ENCODE peak calls at places on chromosomes 16 and 17, in eight cellular contexts. One of them, this sample, is unnamed.
A peak's percentile ranks its signal among the peaks of the same experiment; 100 is the strongest.

GRCh38 chr17:36485805-36486203 is 677 bp upstream of the ZNHIT3 start:
- DNase-seq in dermis microvascular lymphatic vessel endothelial cell: no peak
- DNase-seq in kidney epithelial cell: no peak
- DNase-seq in stimulated activated CD8-positive, alpha-beta memory T cell treated with anti-CD3 and anti-CD28 coated beads, Interleukin-2, amount 100 ng/mL, for 48 hours: no peak
- DNase-seq in ovary: no peak
- DNase-seq in mesendoderm: peak; percentile 47
- DNase-seq in posterior cingulate gyrus: no peak
- DNase-seq in renal cortical epithelial cell: no peak
- DNase-seq in this sample: no peak

GRCh38 chr17:60678118-60678444 is 430 bp downstream of the BCAS3 start:
- DNase-seq in ovary: no peak
- DNase-seq in stimulated activated CD8-positive, alpha-beta memory T cell treated with anti-CD3 and anti-CD28 coated beads, Interleukin-2, amount 100 ng/mL, for 48 hours: no peak
- DNase-seq in mesendoderm: no peak
- DNase-seq in posterior cingulate gyrus: no peak
- DNase-seq in kidney epithelial cell: no peak
- DNase-seq in renal cortical epithelial cell: no peak
- DNase-seq in dermis microvascular lymphatic vessel endothelial cell: no peak
- DNase-seq in this sample: no peak

GRCh38 chr17:53823341-53824050 is 769 bp downstream of the KIF2B start:
- DNase-seq in kidney epithelial cell: no peak
- DNase-seq in renal cortical epithelial cell: no peak
- DNase-seq in posterior cingulate gyrus: no peak
- DNase-seq in stimulated activated CD8-positive, alpha-beta memory T cell treated with anti-CD3 and anti-CD28 coated beads, Interleukin-2, amount 100 ng/mL, for 48 hours: no peak
- DNase-seq in ovary: no peak
- DNase-seq in dermis microvascular lymphatic vessel endothelial cell: no peak
- DNase-seq in mesendoderm: no peak
- DNase-seq in this sample: no peak

GRCh38 chr16:24309222-24309905 is 53.2 kb downstream of the CACNG3 start:
- DNase-seq in kidney epithelial cell: no peak
- DNase-seq in renal cortical epithelial cell: peak; percentile 25
- DNase-seq in posterior cingulate gyrus: no peak
- DNase-seq in mesendoderm: no peak
- DNase-seq in stimulated activated CD8-positive, alpha-beta memory T cell treated with anti-CD3 and anti-CD28 coated beads, Interleukin-2, amount 100 ng/mL, for 48 hours: peak; percentile 55
- DNase-seq in dermis microvascular lymphatic vessel endothelial cell: peak; percentile 66
- DNase-seq in ovary: no peak
- DNase-seq in this sample: no peak

GRCh38 chr16:397135-397661 is at the start of gene NME4:
- DNase-seq in posterior cingulate gyrus: no peak
- DNase-seq in mesendoderm: peak; percentile 80
- DNase-seq in dermis microvascular lymphatic vessel endothelial cell: peak; percentile 56
- DNase-seq in renal cortical epithelial cell: no peak
- DNase-seq in kidney epithelial cell: no peak
- DNase-seq in stimulated activated CD8-positive, alpha-beta memory T cell treated with anti-CD3 and anti-CD28 coated beads, Interleukin-2, amount 100 ng/mL, for 48 hours: no peak
- DNase-seq in ovary: peak; percentile 59
- DNase-seq in this sample: no peak

GRCh38 chr16:84893849-84894599 is 74.2 kb downstream of the CRISPLD2 start:
- DNase-seq in renal cortical epithelial cell: peak; percentile 49
- DNase-seq in posterior cingulate gyrus: no peak
- DNase-seq in kidney epithelial cell: no peak
- DNase-seq in stimulated activated CD8-positive, alpha-beta memory T cell treated with anti-CD3 and anti-CD28 coated beads, Interleukin-2, amount 100 ng/mL, for 48 hours: no peak
- DNase-seq in dermis microvascular lymphatic vessel endothelial cell: no peak
- DNase-seq in ovary: no peak
- DNase-seq in mesendoderm: no peak
- DNase-seq in this sample: no peak

GRCh38 chr16:86072328-86073102 is 173.6 kb downstream of the IRF8 start:
- DNase-seq in posterior cingulate gyrus: peak; percentile 52
- DNase-seq in kidney epithelial cell: peak; percentile 7
- DNase-seq in renal cortical epithelial cell: peak; percentile 46
- DNase-seq in dermis microvascular lymphatic vessel endothelial cell: peak; percentile 72
- DNase-seq in ovary: peak; percentile 32
- DNase-seq in mesendoderm: peak; percentile 67
- DNase-seq in stimulated activated CD8-positive, alpha-beta memory T cell treated with anti-CD3 and anti-CD28 coated beads, Interleukin-2, amount 100 ng/mL, for 48 hours: peak; percentile 27
- DNase-seq in this sample: peak; percentile 73

GRCh38 chr17:71460943-71461342 is 659.9 kb upstream of the SOX9 start:
- DNase-seq in posterior cingulate gyrus: no peak
- DNase-seq in renal cortical epithelial cell: no peak
- DNase-seq in kidney epithelial cell: no peak
- DNase-seq in dermis microvascular lymphatic vessel endothelial cell: no peak
- DNase-seq in mesendoderm: peak; percentile 30
- DNase-seq in stimulated activated CD8-positive, alpha-beta memory T cell treated with anti-CD3 and anti-CD28 coated beads, Interleukin-2, amount 100 ng/mL, for 48 hours: no peak
- DNase-seq in ovary: no peak
- DNase-seq in this sample: peak; percentile 18

GRCh38 chr16:88781140-88782077 is 3.6 kb downstream of the PIEZO1 start:
- DNase-seq in kidney epithelial cell: no peak
- DNase-seq in renal cortical epithelial cell: no peak
- DNase-seq in mesendoderm: no peak
- DNase-seq in dermis microvascular lymphatic vessel endothelial cell: peak; percentile 28
- DNase-seq in stimulated activated CD8-positive, alpha-beta memory T cell treated with anti-CD3 and anti-CD28 coated beads, Interleukin-2, amount 100 ng/mL, for 48 hours: peak; percentile 62
- DNase-seq in ovary: no peak
- DNase-seq in posterior cingulate gyrus: no peak
- DNase-seq in this sample: no peak

GRCh38 chr17:65785109-65785508 is 223.7 kb upstream of the AXIN2 start:
- DNase-seq in kidney epithelial cell: peak; percentile 77
- DNase-seq in ovary: no peak
- DNase-seq in posterior cingulate gyrus: no peak
- DNase-seq in renal cortical epithelial cell: peak; percentile 98
- DNase-seq in mesendoderm: no peak
- DNase-seq in stimulated activated CD8-positive, alpha-beta memory T cell treated with anti-CD3 and anti-CD28 coated beads, Interleukin-2, amount 100 ng/mL, for 48 hours: no peak
- DNase-seq in dermis microvascular lymphatic vessel endothelial cell: peak; percentile 93
- DNase-seq in this sample: no peak

GRCh38 chr17:69575346-69575761 is 160.9 kb downstream of the MAP2K6 start:
- DNase-seq in dermis microvascular lymphatic vessel endothelial cell: peak; percentile 74
- DNase-seq in renal cortical epithelial cell: peak; percentile 89
- DNase-seq in posterior cingulate gyrus: no peak
- DNase-seq in mesendoderm: no peak
- DNase-seq in kidney epithelial cell: peak; percentile 55
- DNase-seq in ovary: no peak
- DNase-seq in stimulated activated CD8-positive, alpha-beta memory T cell treated with anti-CD3 and anti-CD28 coated beads, Interleukin-2, amount 100 ng/mL, for 48 hours: no peak
- DNase-seq in this sample: peak; percentile 7

GRCh38 chr16:68400083-68400923 is 48.0 kb downstream of the SMPD3 start:
- DNase-seq in posterior cingulate gyrus: no peak
- DNase-seq in mesendoderm: no peak
- DNase-seq in renal cortical epithelial cell: no peak
- DNase-seq in ovary: no peak
- DNase-seq in dermis microvascular lymphatic vessel endothelial cell: no peak
- DNase-seq in kidney epithelial cell: no peak
- DNase-seq in stimulated activated CD8-positive, alpha-beta memory T cell treated with anti-CD3 and anti-CD28 coated beads, Interleukin-2, amount 100 ng/mL, for 48 hours: no peak
- DNase-seq in this sample: no peak

GRCh38 chr16:81850197-81850944 is 71.3 kb downstream of the PLCG2 start:
- DNase-seq in posterior cingulate gyrus: no peak
- DNase-seq in renal cortical epithelial cell: no peak
- DNase-seq in dermis microvascular lymphatic vessel endothelial cell: no peak
- DNase-seq in ovary: no peak
- DNase-seq in stimulated activated CD8-positive, alpha-beta memory T cell treated with anti-CD3 and anti-CD28 coated beads, Interleukin-2, amount 100 ng/mL, for 48 hours: no peak
- DNase-seq in mesendoderm: no peak
- DNase-seq in kidney epithelial cell: no peak
- DNase-seq in this sample: no peak

GRCh38 chr17:78903101-78903779 is at the start of gene CEP295NL:
- DNase-seq in renal cortical epithelial cell: peak; percentile 74
- DNase-seq in dermis microvascular lymphatic vessel endothelial cell: peak; percentile 41
- DNase-seq in ovary: no peak
- DNase-seq in kidney epithelial cell: peak; percentile 44
- DNase-seq in stimulated activated CD8-positive, alpha-beta memory T cell treated with anti-CD3 and anti-CD28 coated beads, Interleukin-2, amount 100 ng/mL, for 48 hours: no peak
- DNase-seq in posterior cingulate gyrus: no peak
- DNase-seq in mesendoderm: peak; percentile 85
- DNase-seq in this sample: no peak

GRCh38 chr16:66494916-66495315 is 55.0 kb downstream of the TK2 start:
- DNase-seq in ovary: no peak
- DNase-seq in dermis microvascular lymphatic vessel endothelial cell: no peak
- DNase-seq in kidney epithelial cell: no peak
- DNase-seq in mesendoderm: no peak
- DNase-seq in stimulated activated CD8-positive, alpha-beta memory T cell treated with anti-CD3 and anti-CD28 coated beads, Interleukin-2, amount 100 ng/mL, for 48 hours: no peak
- DNase-seq in posterior cingulate gyrus: no peak
- DNase-seq in renal cortical epithelial cell: no peak
- DNase-seq in this sample: no peak

GRCh38 chr17:77802333-77802615 is 156.2 kb upstream of the TNRC6C start:
- DNase-seq in posterior cingulate gyrus: no peak
- DNase-seq in stimulated activated CD8-positive, alpha-beta memory T cell treated with anti-CD3 and anti-CD28 coated beads, Interleukin-2, amount 100 ng/mL, for 48 hours: no peak
- DNase-seq in mesendoderm: no peak
- DNase-seq in dermis microvascular lymphatic vessel endothelial cell: no peak
- DNase-seq in ovary: no peak
- DNase-seq in renal cortical epithelial cell: no peak
- DNase-seq in kidney epithelial cell: no peak
- DNase-seq in this sample: no peak

GRCh38 chr17:78166416-78166815 is 2.0 kb upstream of the SYNGR2 start:
- DNase-seq in ovary: no peak
- DNase-seq in stimulated activated CD8-positive, alpha-beta memory T cell treated with anti-CD3 and anti-CD28 coated beads, Interleukin-2, amount 100 ng/mL, for 48 hours: no peak
- DNase-seq in renal cortical epithelial cell: no peak
- DNase-seq in posterior cingulate gyrus: no peak
- DNase-seq in kidney epithelial cell: no peak
- DNase-seq in dermis microvascular lymphatic vessel endothelial cell: no peak
- DNase-seq in mesendoderm: no peak
- DNase-seq in this sample: no peak

GRCh38 chr17:71632328-71632727 is 488.5 kb upstream of the SOX9 start:
- DNase-seq in kidney epithelial cell: no peak
- DNase-seq in dermis microvascular lymphatic vessel endothelial cell: no peak
- DNase-seq in posterior cingulate gyrus: no peak
- DNase-seq in renal cortical epithelial cell: peak; percentile 38
- DNase-seq in stimulated activated CD8-positive, alpha-beta memory T cell treated with anti-CD3 and anti-CD28 coated beads, Interleukin-2, amount 100 ng/mL, for 48 hours: no peak
- DNase-seq in mesendoderm: no peak
- DNase-seq in ovary: no peak
- DNase-seq in this sample: no peak

GRCh38 chr17:82060614-82061013 is 5.0 kb downstream of the DUS1L start:
- DNase-seq in renal cortical epithelial cell: no peak
- DNase-seq in posterior cingulate gyrus: no peak
- DNase-seq in dermis microvascular lymphatic vessel endothelial cell: no peak
- DNase-seq in kidney epithelial cell: no peak
- DNase-seq in stimulated activated CD8-positive, alpha-beta memory T cell treated with anti-CD3 and anti-CD28 coated beads, Interleukin-2, amount 100 ng/mL, for 48 hours: no peak
- DNase-seq in mesendoderm: no peak
- DNase-seq in ovary: no peak
- DNase-seq in this sample: no peak

GRCh38 chr16:54194008-54194731 is 92.4 kb downstream of the IRX3 start:
- DNase-seq in stimulated activated CD8-positive, alpha-beta memory T cell treated with anti-CD3 and anti-CD28 coated beads, Interleukin-2, amount 100 ng/mL, for 48 hours: no peak
- DNase-seq in ovary: peak; percentile 55
- DNase-seq in renal cortical epithelial cell: peak; percentile 65
- DNase-seq in posterior cingulate gyrus: peak; percentile 47
- DNase-seq in dermis microvascular lymphatic vessel endothelial cell: no peak
- DNase-seq in kidney epithelial cell: no peak
- DNase-seq in mesendoderm: peak; percentile 88
- DNase-seq in this sample: peak; percentile 69

GRCh38 chr16:88619859-88620655 is 18.3 kb upstream of the IL17C start:
- DNase-seq in renal cortical epithelial cell: no peak
- DNase-seq in stimulated activated CD8-positive, alpha-beta memory T cell treated with anti-CD3 and anti-CD28 coated beads, Interleukin-2, amount 100 ng/mL, for 48 hours: no peak
- DNase-seq in posterior cingulate gyrus: no peak
- DNase-seq in kidney epithelial cell: no peak
- DNase-seq in mesendoderm: no peak
- DNase-seq in ovary: no peak
- DNase-seq in dermis microvascular lymphatic vessel endothelial cell: no peak
- DNase-seq in this sample: no peak

GRCh38 chr16:53282975-53283946 is 151.0 kb upstream of the RBL2 start:
- DNase-seq in dermis microvascular lymphatic vessel endothelial cell: peak; percentile 71
- DNase-seq in posterior cingulate gyrus: no peak
- DNase-seq in mesendoderm: peak; percentile 63
- DNase-seq in ovary: no peak
- DNase-seq in kidney epithelial cell: peak; percentile 16
- DNase-seq in renal cortical epithelial cell: peak; percentile 63
- DNase-seq in stimulated activated CD8-positive, alpha-beta memory T cell treated with anti-CD3 and anti-CD28 coated beads, Interleukin-2, amount 100 ng/mL, for 48 hours: no peak
- DNase-seq in this sample: peak; percentile 75

GRCh38 chr16:35148748-35149147 is 1689.3 kb downstream of the TP53TG3F start:
- DNase-seq in mesendoderm: no peak
- DNase-seq in renal cortical epithelial cell: no peak
- DNase-seq in posterior cingulate gyrus: no peak
- DNase-seq in dermis microvascular lymphatic vessel endothelial cell: no peak
- DNase-seq in ovary: no peak
- DNase-seq in stimulated activated CD8-positive, alpha-beta memory T cell treated with anti-CD3 and anti-CD28 coated beads, Interleukin-2, amount 100 ng/mL, for 48 hours: no peak
- DNase-seq in kidney epithelial cell: no peak
- DNase-seq in this sample: no peak

GRCh38 chr17:69864531-69864930 is 210.5 kb upstream of the KCNJ16 start:
- DNase-seq in posterior cingulate gyrus: no peak
- DNase-seq in mesendoderm: no peak
- DNase-seq in kidney epithelial cell: no peak
- DNase-seq in stimulated activated CD8-positive, alpha-beta memory T cell treated with anti-CD3 and anti-CD28 coated beads, Interleukin-2, amount 100 ng/mL, for 48 hours: no peak
- DNase-seq in dermis microvascular lymphatic vessel endothelial cell: no peak
- DNase-seq in ovary: no peak
- DNase-seq in renal cortical epithelial cell: no peak
- DNase-seq in this sample: no peak

GRCh38 chr17:13569740-13570137 is 32.0 kb downstream of the HS3ST3A1 start:
- DNase-seq in posterior cingulate gyrus: no peak
- DNase-seq in renal cortical epithelial cell: no peak
- DNase-seq in ovary: no peak
- DNase-seq in mesendoderm: peak; percentile 37
- DNase-seq in stimulated activated CD8-positive, alpha-beta memory T cell treated with anti-CD3 and anti-CD28 coated beads, Interleukin-2, amount 100 ng/mL, for 48 hours: no peak
- DNase-seq in dermis microvascular lymphatic vessel endothelial cell: no peak
- DNase-seq in kidney epithelial cell: no peak
- DNase-seq in this sample: no peak

GRCh38 chr16:30076276-30076791 is 540 bp downstream of the PPP4C start:
- DNase-seq in renal cortical epithelial cell: no peak
- DNase-seq in kidney epithelial cell: no peak
- DNase-seq in stimulated activated CD8-positive, alpha-beta memory T cell treated with anti-CD3 and anti-CD28 coated beads, Interleukin-2, amount 100 ng/mL, for 48 hours: no peak
- DNase-seq in posterior cingulate gyrus: no peak
- DNase-seq in dermis microvascular lymphatic vessel endothelial cell: no peak
- DNase-seq in mesendoderm: no peak
- DNase-seq in ovary: no peak
- DNase-seq in this sample: no peak

GRCh38 chr17:9363440-9364350 is 211.9 kb downstream of the STX8 start:
- DNase-seq in posterior cingulate gyrus: no peak
- DNase-seq in dermis microvascular lymphatic vessel endothelial cell: peak; percentile 40
- DNase-seq in ovary: no peak
- DNase-seq in stimulated activated CD8-positive, alpha-beta memory T cell treated with anti-CD3 and anti-CD28 coated beads, Interleukin-2, amount 100 ng/mL, for 48 hours: no peak
- DNase-seq in renal cortical epithelial cell: peak; percentile 33
- DNase-seq in kidney epithelial cell: no peak
- DNase-seq in mesendoderm: no peak
- DNase-seq in this sample: no peak

This sample was measured in Ammon's horn.